ENCODE peak calls at places on chromosome 2, in six cellular contexts. F is mesendoderm, Y is fibroblast of lung, V is HL-60, X is AG04450, E is brain microvascular endothelial cell. J is an unnamed sample.

GRCh38 chr2:72669121-72669520 is 156.7 kb downstream of the EXOC6B start:
- DNase-seq in V (no peak), X (peak; percentile 36), E (peak; percentile 57), Y (peak; percentile 81), F (no peak), J (no peak)

GRCh38 chr2:236684534-236685256 is 115.1 kb downstream of the ACKR3 start:
- DNase-seq in X (no peak), Y (no peak), V (no peak), E (no peak), F (peak; percentile 46), J (no peak)

GRCh38 chr2:46793423-46794416 is 121.9 kb downstream of the MCFD2 start:
- DNase-seq in V (no peak), F (peak; percentile 15), X (no peak), E (no peak), Y (no peak), J (no peak)

GRCh38 chr2:83459456-83459855 is 999.6 kb downstream of the SUCLG1 start:
- DNase-seq in E (no peak), Y (no peak), X (no peak), F (no peak), V (no peak), J (no peak)

GRCh38 chr2:167509585-167509984 is 621.3 kb downstream of the XIRP2 start:
- DNase-seq in E (peak; percentile 79), X (peak; percentile 47), V (no peak), Y (peak; percentile 96), F (peak; percentile 97), J (no peak)

GRCh38 chr2:11870584-11870983 is 124.2 kb downstream of the LPIN1 start:
- DNase-seq in F (no peak), Y (no peak), E (no peak), V (no peak), X (no peak), J (no peak)

GRCh38 chr2:26542194-26542455 is 64.2 kb upstream of the OTOF start:
- DNase-seq in Y (no peak), V (no peak), X (no peak), E (no peak), F (no peak), J (no peak)

GRCh38 chr2:51813245-51813644 is 781.3 kb upstream of the NRXN1 start:
- DNase-seq in V (no peak), Y (peak; percentile 70), E (no peak), X (peak; percentile 6), F (no peak), J (no peak)

GRCh38 chr2:29262681-29263260 is 147.6 kb downstream of the CLIP4 start:
- DNase-seq in Y (peak; percentile 35), F (peak; percentile 21), E (no peak), X (no peak), V (no peak), J (no peak)

GRCh38 chr2:191840916-191841315 is 6.0 kb downstream of the CAVIN2 start:
- DNase-seq in E (no peak), V (no peak), Y (no peak), F (no peak), X (no peak), J (no peak)

GRCh38 chr2:23622966-23623665 is 238.1 kb downstream of the KLHL29 start:
- DNase-seq in Y (no peak), F (no peak), E (no peak), X (no peak), V (no peak), J (no peak)

GRCh38 chr2:28896906-28897305 is 2.4 kb downstream of the WDR43 start:
- DNase-seq in F (peak; percentile 46), X (no peak), E (peak; percentile 18), Y (peak; percentile 70), V (no peak), J (no peak)

GRCh38 chr2:71453404-71454220 is at the start of gene DYSF:
- DNase-seq in F (peak; percentile 87), E (no peak), V (peak; percentile 36), Y (peak; percentile 48), X (no peak), J (no peak)

GRCh38 chr2:33786881-33787280 is 187.8 kb upstream of the FAM98A start:
- DNase-seq in E (no peak), X (no peak), Y (no peak), V (no peak), F (no peak), J (no peak)

GRCh38 chr2:174546519-174547506 is 50.8 kb downstream of the WIPF1 start:
- DNase-seq in Y (peak; percentile 10), V (peak; percentile 56), E (peak; percentile 45), X (no peak), F (peak; percentile 90), J (no peak)

GRCh38 chr2:64325852-64326577 is 127.9 kb upstream of the LGALSL start:
- DNase-seq in X (no peak), E (no peak), V (no peak), F (no peak), Y (no peak), J (no peak)

GRCh38 chr2:142870516-142870915 is 6.9 kb upstream of the KYNU start:
- DNase-seq in E (no peak), F (no peak), V (no peak), X (no peak), Y (no peak), J (no peak)

GRCh38 chr2:29108225-29108624 is 7.0 kb upstream of the CLIP4 start:
- DNase-seq in Y (peak; percentile 96), V (no peak), F (no peak), X (peak; percentile 88), E (peak; percentile 97), J (no peak)

GRCh38 chr2:152755029-152755428 is 36.6 kb downstream of the ARL6IP6 start:
- DNase-seq in V (no peak), Y (no peak), E (no peak), X (no peak), F (peak; percentile 72), J (no peak)

GRCh38 chr2:56749152-56749752 is 565.5 kb downstream of the CCDC85A start:
- DNase-seq in F (peak; percentile 37), V (no peak), E (no peak), X (no peak), Y (peak; percentile 50), J (no peak)

GRCh38 chr2:3192920-3193319 is 184.7 kb downstream of the EIPR1 start:
- DNase-seq in V (no peak), Y (no peak), F (no peak), X (no peak), E (no peak), J (no peak)

GRCh38 chr2:181658444-181658843 is 1.5 kb upstream of the CERKL start:
- DNase-seq in Y (no peak), E (no peak), F (no peak), X (no peak), V (no peak), J (no peak)

GRCh38 chr2:191030521-191031154 is 16.7 kb upstream of the STAT1 start:
- DNase-seq in F (peak; percentile 68), X (no peak), V (peak; percentile 50), Y (peak; percentile 45), E (peak; percentile 34), J (no peak)

GRCh38 chr2:72605836-72606442 is 219.9 kb downstream of the EXOC6B start:
- DNase-seq in Y (no peak), E (peak; percentile 24), V (no peak), F (peak; percentile 5), X (no peak), J (no peak)

GRCh38 chr2:105038383-105039061 is 653 bp downstream of the MRPS9 start:
- DNase-seq in V (no peak), X (no peak), E (no peak), Y (no peak), F (no peak), J (no peak)

GRCh38 chr2:55056024-55056521 is 5.8 kb upstream of the RTN4 start:
- DNase-seq in E (peak; percentile 68), F (peak; percentile 75), V (no peak), X (no peak), Y (no peak), J (no peak)

GRCh38 chr2:67566958-67567635 is 170.0 kb downstream of the ETAA1 start:
- DNase-seq in E (no peak), X (no peak), F (no peak), Y (peak; percentile 60), V (no peak), J (no peak)

GRCh38 chr2:133986076-133986837 is 267.6 kb upstream of the MGAT5 start:
- DNase-seq in X (no peak), E (peak; percentile 47), F (peak; percentile 73), Y (peak; percentile 64), V (no peak), J (no peak)
- H3K27ac ChIP-seq in X (peak overlapping the region; percentile 41), E (no peak overlapping the region), F (no peak overlapping the region), Y (no peak overlapping the region), V (no peak overlapping the region), J (no peak overlapping the region)

GRCh38 chr2:239272626-239273025 is 128.2 kb downstream of the HDAC4 start:
- DNase-seq in F (no peak), Y (no peak), V (no peak), E (no peak), X (no peak), J (no peak)

GRCh38 chr2:239271471-239272255 is 129.2 kb downstream of the HDAC4 start:
- DNase-seq in E (no peak), F (no peak), Y (no peak), X (no peak), V (no peak), J (peak; percentile 27)

GRCh38 chr2:239274391-239275001 is 126.3 kb downstream of the HDAC4 start:
- DNase-seq in Y (peak; percentile 89), F (no peak), X (no peak), E (peak; percentile 81), V (no peak), J (no peak)

GRCh38 chr2:239275037-239275685 is 125.7 kb downstream of the HDAC4 start:
- DNase-seq in E (peak; percentile 99), F (no peak), Y (peak; percentile 98), V (peak; percentile 94), X (peak; percentile 89), J (peak; percentile 96)

GRCh38 chr2:239273280-239274234 is 127.3 kb downstream of the HDAC4 start:
- DNase-seq in X (no peak), V (peak; percentile 84), F (no peak), E (no peak), Y (no peak), J (peak; percentile 64)
- H3K27ac ChIP-seq in X (peak overlapping the region; percentile 94), V (peak overlapping the region; percentile 70), F (no peak overlapping the region), E (peak overlapping the region; percentile 97), Y (peak overlapping the region; percentile 99), J (no peak overlapping the region)

GRCh38 chr2:225510794-225511193 is 111.3 kb downstream of the NYAP2 start:
- DNase-seq in V (no peak), E (no peak), Y (no peak), F (no peak), X (no peak), J (no peak)

GRCh38 chr2:225512469-225512868 is 113.0 kb downstream of the NYAP2 start:
- DNase-seq in Y (no peak), X (no peak), F (no peak), E (no peak), V (no peak), J (no peak)

GRCh38 chr2:225512873-225513580 is 113.5 kb downstream of the NYAP2 start:
- DNase-seq in F (no peak), E (peak; percentile 36), V (no peak), X (peak; percentile 18), Y (peak; percentile 79), J (no peak)
- H3K27ac ChIP-seq in F (no peak overlapping the region), E (no peak overlapping the region), V (no peak overlapping the region), X (no peak overlapping the region), Y (no peak overlapping the region), J (no peak overlapping the region)

DNA sequence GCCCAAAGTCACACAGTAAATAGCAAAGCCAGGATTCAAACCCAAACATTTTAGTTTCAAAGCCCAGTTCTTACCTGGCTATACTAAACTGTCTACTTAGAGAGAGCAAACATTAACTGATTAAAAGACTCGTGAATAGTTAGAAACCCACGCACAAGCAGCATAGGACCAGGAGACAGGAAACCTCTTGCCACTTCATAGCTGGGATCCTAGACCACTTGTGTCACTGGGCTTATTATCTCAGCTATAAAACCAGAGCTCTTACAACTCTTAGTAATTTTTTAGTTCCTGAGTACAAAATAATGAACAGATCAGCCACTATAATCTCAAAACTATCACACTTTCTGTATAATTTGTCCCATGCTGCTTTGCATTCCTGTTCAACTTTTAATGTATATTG is 2.4 kb upstream of the AAK1 start:
- DNase-seq in V (no peak), Y (no peak), E (no peak), X (no peak), F (no peak), J (no peak)
- H3K27ac ChIP-seq in V (no peak overlapping the region), Y (no peak overlapping the region), E (no peak overlapping the region), X (no peak overlapping the region), F (no peak overlapping the region), J (peak overlapping the region; percentile 95)